ENCODE peak calls at places on chromosomes 16 and 17, in four cellular contexts. One of them, this sample, is unnamed.
A peak's percentile ranks its signal among the peaks of the same experiment; 100 is the strongest.

GRCh38 chr17:40915199-40915661 is 22.2 kb downstream of the KRT23 start:
- DNase-seq in HepG2: peak; percentile 96
- DNase-seq in GM12878: peak; percentile 13
- DNase-seq in K562: no peak
- DNase-seq in this sample: no peak

GRCh38 chr17:13958773-13959172 is 110.5 kb upstream of the COX10 start:
- DNase-seq in HepG2: no peak
- DNase-seq in GM12878: no peak
- DNase-seq in K562: no peak
- DNase-seq in this sample: no peak

GRCh38 chr16:73713301-73713700 is 583.3 kb upstream of the PSMD7 start:
- DNase-seq in HepG2: no peak
- DNase-seq in GM12878: no peak
- DNase-seq in K562: no peak
- DNase-seq in this sample: no peak

GRCh38 chr17:13807103-13807502 is 205.4 kb upstream of the HS3ST3A1 start:
- DNase-seq in HepG2: no peak
- DNase-seq in GM12878: no peak
- DNase-seq in K562: no peak
- DNase-seq in this sample: no peak

GRCh38 chr17:44004761-44005526 is 522 bp downstream of the NAGS start:
- DNase-seq in HepG2: no peak
- DNase-seq in GM12878: no peak
- DNase-seq in K562: no peak
- DNase-seq in this sample: peak; percentile 44

GRCh38 chr16:67185003-67185865 is 1.5 kb upstream of the MATCAP1 start:
- DNase-seq in HepG2: peak; percentile 86
- DNase-seq in GM12878: no peak
- DNase-seq in K562: peak; percentile 77
- DNase-seq in this sample: peak; percentile 98

GRCh38 chr17:62819511-62820221 is 11.6 kb upstream of the MARCHF10 start:
- DNase-seq in HepG2: peak; percentile 78
- DNase-seq in GM12878: no peak
- DNase-seq in K562: no peak
- DNase-seq in this sample: no peak

GRCh38 chr16:25258856-25259179 is 1.2 kb upstream of the ZKSCAN2 start:
- DNase-seq in HepG2: no peak
- DNase-seq in GM12878: no peak
- DNase-seq in K562: no peak
- DNase-seq in this sample: no peak

GRCh38 chr17:15350777-15351486 is 9.5 kb upstream of the TEKT3 start:
- DNase-seq in HepG2: no peak
- DNase-seq in GM12878: no peak
- DNase-seq in K562: no peak
- DNase-seq in this sample: no peak

GRCh38 chr17:63173903-63174302 is 207.9 kb downstream of the TANC2 start:
- DNase-seq in HepG2: no peak
- DNase-seq in GM12878: no peak
- DNase-seq in K562: no peak
- DNase-seq in this sample: no peak

GRCh38 chr17:41717408-41718286 is 5.5 kb downstream of the GAST start:
- DNase-seq in HepG2: no peak
- DNase-seq in GM12878: no peak
- DNase-seq in K562: no peak
- DNase-seq in this sample: no peak

GRCh38 chr16:27430923-27431484 is 29.0 kb downstream of the IL21R start:
- DNase-seq in HepG2: no peak
- DNase-seq in GM12878: no peak
- DNase-seq in K562: peak; percentile 80
- DNase-seq in this sample: no peak

GRCh38 chr17:42759982-42760651 is 910 bp upstream of the RAMP2 start:
- DNase-seq in HepG2: no peak
- DNase-seq in GM12878: no peak
- DNase-seq in K562: no peak
- DNase-seq in this sample: no peak

GRCh38 chr17:63421681-63422645 is 24.1 kb downstream of the CYB561 start:
- DNase-seq in HepG2: no peak
- DNase-seq in GM12878: no peak
- DNase-seq in K562: no peak
- DNase-seq in this sample: no peak

GRCh38 chr17:15381707-15382106 is 40.3 kb upstream of the TEKT3 start:
- DNase-seq in HepG2: no peak
- DNase-seq in GM12878: no peak
- DNase-seq in K562: no peak
- DNase-seq in this sample: no peak

GRCh38 chr17:42333053-42333452 is 44.8 kb downstream of the STAT5A start:
- DNase-seq in HepG2: no peak
- DNase-seq in GM12878: peak; percentile 38
- DNase-seq in K562: no peak
- DNase-seq in this sample: no peak

GRCh38 chr16:87229230-87230192 is 87.7 kb downstream of the C16orf95 start:
- DNase-seq in HepG2: no peak
- DNase-seq in GM12878: no peak
- DNase-seq in K562: no peak
- DNase-seq in this sample: no peak

GRCh38 chr17:79118924-79119323 is 44.3 kb downstream of the ENGASE start:
- DNase-seq in HepG2: no peak
- DNase-seq in GM12878: no peak
- DNase-seq in K562: no peak
- DNase-seq in this sample: no peak

GRCh38 chr16:65889533-65889966 is 476.9 kb upstream of the CDH5 start:
- DNase-seq in HepG2: no peak
- DNase-seq in GM12878: no peak
- DNase-seq in K562: no peak
- DNase-seq in this sample: no peak

GRCh38 chr17:32275060-32276042 is 9.7 kb downstream of the RHBDL3 start:
- DNase-seq in HepG2: no peak
- DNase-seq in GM12878: no peak
- DNase-seq in K562: peak; percentile 85
- DNase-seq in this sample: peak; percentile 54

GRCh38 chr16:80557037-80557436 is 16.2 kb downstream of the DYNLRB2 start:
- DNase-seq in HepG2: no peak
- DNase-seq in GM12878: no peak
- DNase-seq in K562: no peak
- DNase-seq in this sample: no peak

GRCh38 chr17:10638151-10638550 is 19.0 kb downstream of the MYH3 start:
- DNase-seq in HepG2: no peak
- DNase-seq in GM12878: no peak
- DNase-seq in K562: no peak
- DNase-seq in this sample: no peak

GRCh38 chr17:9999948-10000695 is 95.1 kb upstream of the RCVRN start:
- DNase-seq in HepG2: no peak
- DNase-seq in GM12878: peak; percentile 58
- DNase-seq in K562: no peak
- DNase-seq in this sample: no peak

GRCh38 chr16:10039220-10040096 is 142.8 kb downstream of the GRIN2A start:
- DNase-seq in HepG2: no peak
- DNase-seq in GM12878: no peak
- DNase-seq in K562: no peak
- DNase-seq in this sample: peak; percentile 63

GRCh38 chr16:874366-875181 is 74.0 kb upstream of the GNG13 start:
- DNase-seq in HepG2: no peak
- DNase-seq in GM12878: no peak
- DNase-seq in K562: no peak
- DNase-seq in this sample: no peak

GRCh38 chr17:42531455-42532354 is 4.3 kb upstream of the NAGLU start:
- DNase-seq in HepG2: peak; percentile 70
- DNase-seq in GM12878: no peak
- DNase-seq in K562: peak; percentile 61
- DNase-seq in this sample: peak; percentile 67

GRCh38 chr16:75820672-75821071 is 94.4 kb upstream of the CPHXL start:
- DNase-seq in HepG2: no peak
- DNase-seq in GM12878: no peak
- DNase-seq in K562: peak; percentile 14
- DNase-seq in this sample: no peak

GRCh38 chr16:8761078-8761477 is 36.4 kb downstream of the TMEM186 start:
- DNase-seq in HepG2: no peak
- DNase-seq in GM12878: no peak
- DNase-seq in K562: no peak
- DNase-seq in this sample: no peak

GRCh38 chr16:15857779-15858560 is 1.1 kb upstream of the MYH11 start:
- DNase-seq in HepG2: no peak
- DNase-seq in GM12878: no peak
- DNase-seq in K562: no peak
- DNase-seq in this sample: peak; percentile 69

GRCh38 chr17:82740906-82741759 is 5.7 kb downstream of the FN3K start:
- DNase-seq in HepG2: peak; percentile 93
- DNase-seq in GM12878: no peak
- DNase-seq in K562: no peak
- DNase-seq in this sample: no peak

GRCh38 chr17:82736511-82737185 is 1.2 kb downstream of the FN3K start:
- DNase-seq in HepG2: no peak
- DNase-seq in GM12878: no peak
- DNase-seq in K562: no peak
- DNase-seq in this sample: no peak

GRCh38 chr17:82743344-82744219 is 8.2 kb downstream of the FN3K start:
- DNase-seq in HepG2: no peak
- DNase-seq in GM12878: no peak
- DNase-seq in K562: no peak
- DNase-seq in this sample: peak; percentile 33

GRCh38 chr17:82734987-82735866 is at the start of gene FN3K:
- DNase-seq in HepG2: peak; percentile 48
- DNase-seq in GM12878: no peak
- DNase-seq in K562: peak; percentile 84
- DNase-seq in this sample: peak; percentile 70

GRCh38 chr17:82737981-82738877 is 2.8 kb downstream of the FN3K start:
- DNase-seq in HepG2: peak; percentile 98
- DNase-seq in GM12878: no peak
- DNase-seq in K562: peak; percentile 55
- DNase-seq in this sample: no peak
- TF ChIP-seq USF2 in HepG2: peak; percentile 81
- TF ChIP-seq USF2 in GM12878: no peak
- TF ChIP-seq USF2 in K562: peak; percentile 23
- TF ChIP-seq USF2 in this sample: no peak

DNA sequence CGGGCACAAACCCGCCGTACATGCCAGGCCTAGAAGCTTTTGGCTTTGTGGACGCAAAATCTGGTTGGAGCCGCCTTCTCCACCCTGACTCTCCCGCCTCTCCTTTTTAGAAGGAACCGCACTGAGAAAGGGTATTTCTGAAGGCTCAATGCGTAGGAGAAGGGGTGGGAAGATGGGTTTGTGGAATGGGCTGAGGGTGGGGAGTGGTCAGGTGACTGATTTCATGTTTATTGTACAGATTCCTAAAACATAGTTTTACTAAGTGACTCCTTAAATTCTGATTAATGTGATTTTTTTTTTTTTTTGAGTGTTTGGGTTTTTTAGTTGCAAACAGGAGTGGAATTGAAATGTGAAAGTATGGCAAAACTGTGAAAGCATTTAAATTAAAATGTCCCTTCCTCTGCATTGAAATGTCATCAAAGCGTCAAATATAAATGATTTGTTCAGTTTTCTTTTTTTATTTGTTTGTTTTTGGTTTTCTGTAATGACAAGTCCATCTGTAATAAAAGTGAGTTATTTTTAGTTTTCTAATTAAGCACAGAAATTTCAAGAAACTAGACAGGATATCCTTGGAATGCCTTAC is 1.8 kb upstream of the TOB1 start:
- DNase-seq in HepG2: no peak
- DNase-seq in GM12878: no peak
- DNase-seq in K562: no peak
- DNase-seq in this sample: no peak
- TF ChIP-seq ESRRA in HepG2: no peak
- TF ChIP-seq ESRRA in GM12878: no peak
- TF ChIP-seq ESRRA in K562: no peak
- TF ChIP-seq ESRRA in this sample: no peak

GRCh38 chr17:67606896-67607604 is 110.7 kb upstream of the NOL11 start:
- DNase-seq in HepG2: no peak
- DNase-seq in GM12878: no peak
- DNase-seq in K562: no peak
- DNase-seq in this sample: no peak

GRCh38 chr17:67610061-67610460 is 107.7 kb upstream of the NOL11 start:
- DNase-seq in HepG2: no peak
- DNase-seq in GM12878: no peak
- DNase-seq in K562: no peak
- DNase-seq in this sample: no peak

GRCh38 chr17:67606471-67606870 is 111.3 kb upstream of the NOL11 start:
- DNase-seq in HepG2: no peak
- DNase-seq in GM12878: no peak
- DNase-seq in K562: no peak
- DNase-seq in this sample: no peak

GRCh38 chr17:67605259-67605912 is 112.3 kb upstream of the NOL11 start:
- DNase-seq in HepG2: no peak
- DNase-seq in GM12878: no peak
- DNase-seq in K562: no peak
- DNase-seq in this sample: no peak

DNA sequence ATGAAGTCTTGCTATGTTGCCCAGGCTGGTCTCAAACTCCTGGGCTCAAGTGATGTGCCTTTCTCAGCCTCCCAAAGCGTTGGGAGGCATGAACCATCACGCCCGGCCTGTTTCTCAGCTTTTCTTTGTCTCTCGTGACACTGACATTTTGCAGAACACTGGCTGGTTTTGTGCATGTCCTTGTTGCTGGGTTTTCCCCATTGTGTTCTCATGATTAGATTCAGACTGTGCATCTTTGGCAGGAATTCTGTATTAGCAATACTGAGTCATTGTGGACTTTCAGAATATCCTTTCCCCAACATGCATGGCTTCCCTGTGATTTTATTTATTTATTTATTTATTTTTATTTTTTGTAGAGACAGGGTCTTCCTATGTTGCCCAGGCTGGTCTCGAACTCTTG is 109.0 kb upstream of the NOL11 start:
- DNase-seq in HepG2: no peak
- DNase-seq in GM12878: no peak
- DNase-seq in K562: no peak
- DNase-seq in this sample: no peak
- TF ChIP-seq NR2C2 in HepG2: no peak
- TF ChIP-seq NR2C2 in GM12878: no peak
- TF ChIP-seq NR2C2 in K562: no peak
- TF ChIP-seq NR2C2 in this sample: no peak

GRCh38 chr17:66582373-66583111 is 252.4 kb upstream of the CACNG5 start:
- DNase-seq in HepG2: peak; percentile 17
- DNase-seq in GM12878: no peak
- DNase-seq in K562: no peak
- DNase-seq in this sample: no peak
- TF ChIP-seq USF2 in HepG2: no peak
- TF ChIP-seq USF2 in GM12878: no peak
- TF ChIP-seq USF2 in K562: no peak
- TF ChIP-seq USF2 in this sample: no peak

GRCh38 chr16:85452364-85453178 is 160.6 kb upstream of the GSE1 start:
- DNase-seq in HepG2: no peak
- DNase-seq in GM12878: no peak
- DNase-seq in K562: no peak
- DNase-seq in this sample: no peak
- TF ChIP-seq ESRRA in HepG2: no peak
- TF ChIP-seq ESRRA in GM12878: no peak
- TF ChIP-seq ESRRA in K562: no peak
- TF ChIP-seq ESRRA in this sample: no peak

DNA sequence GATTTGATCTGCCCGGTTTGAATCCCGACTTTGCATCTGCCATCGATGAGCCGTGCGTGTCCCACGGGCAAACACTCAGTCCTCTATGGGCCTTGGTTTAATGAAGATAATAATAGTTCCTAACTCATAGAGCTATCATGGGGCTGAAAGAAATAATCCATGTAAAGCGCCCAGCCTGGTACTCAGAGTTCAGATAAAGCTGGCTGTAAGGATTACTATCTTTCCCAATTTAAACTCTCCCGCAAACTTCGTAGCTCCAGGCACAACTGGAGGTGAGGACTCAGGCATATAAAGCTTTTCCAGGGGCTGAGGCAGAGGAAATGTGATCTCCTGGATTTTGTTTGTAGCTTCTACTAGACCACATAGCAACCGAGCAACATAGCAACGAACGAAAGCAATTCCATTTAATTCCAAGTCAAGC is 16.3 kb downstream of the ALOX15 start:
- DNase-seq in HepG2: no peak
- DNase-seq in GM12878: no peak
- DNase-seq in K562: no peak
- DNase-seq in this sample: no peak
- TF ChIP-seq NR2C2 in HepG2: no peak
- TF ChIP-seq NR2C2 in GM12878: no peak
- TF ChIP-seq NR2C2 in K562: no peak
- TF ChIP-seq NR2C2 in this sample: no peak

This sample was measured in WTC11.